ENCODE peak calls at places on chromosome 7, in six cellular contexts. T, W, I, J, O and C are unnamed samples.

GRCh38 chr7:1065263-1066260 is 21.2 kb downstream of the GPR146 start:
- DNase-seq in T (peak), W (peak), I (peak), J (peak), O (peak), C (peak)

GRCh38 chr7:151085329-151085690 is 965 bp upstream of the AGAP3 start:
- DNase-seq in T (no peak), W (no peak), I (peak), J (no peak), O (no peak), C (no peak)

GRCh38 chr7:151601521-151602305 is 82.0 kb upstream of the RHEB start:
- DNase-seq in T (no peak), W (no peak), I (no peak), J (no peak), O (no peak), C (no peak)

GRCh38 chr7:115260381-115260780 is 338.5 kb downstream of the MDFIC start:
- DNase-seq in T (no peak), W (no peak), I (no peak), J (no peak), O (no peak), C (no peak)

GRCh38 chr7:5567810-5568209 is 144.2 kb upstream of the TNRC18 start:
- DNase-seq in T (no peak), W (no peak), I (no peak), J (no peak), O (no peak), C (no peak)

GRCh38 chr7:141366098-141366621 is 185.1 kb upstream of the AGK start:
- DNase-seq in T (peak), W (no peak), I (no peak), J (no peak), O (no peak), C (no peak)

GRCh38 chr7:23254051-23254681 is 7.6 kb downstream of the GPNMB start:
- DNase-seq in T (no peak), W (no peak), I (no peak), J (no peak), O (no peak), C (no peak)

GRCh38 chr7:154546946-154547587 is 455.9 kb downstream of the PAXIP1 start:
- DNase-seq in T (no peak), W (no peak), I (peak), J (no peak), O (no peak), C (no peak)

GRCh38 chr7:25597881-25598456 is 369.7 kb upstream of the NPVF start:
- DNase-seq in T (no peak), W (no peak), I (no peak), J (no peak), O (no peak), C (no peak)

GRCh38 chr7:262251-262572 is 27.8 kb upstream of the FOXL3 start:
- DNase-seq in T (no peak), W (no peak), I (no peak), J (peak), O (no peak), C (peak)

GRCh38 chr7:123580406-123581161 is 21.0 kb upstream of the ASB15 start:
- DNase-seq in T (no peak), W (peak), I (no peak), J (no peak), O (no peak), C (no peak)

GRCh38 chr7:51256244-51256781 is 60.3 kb downstream of the COBL start:
- DNase-seq in T (no peak), W (no peak), I (peak), J (no peak), O (peak), C (no peak)

GRCh38 chr7:33550363-33550762 is 355.0 kb upstream of the BMPER start:
- DNase-seq in T (no peak), W (no peak), I (no peak), J (no peak), O (no peak), C (no peak)

GRCh38 chr7:7157177-7157886 is 25.0 kb upstream of the C1GALT1 start:
- DNase-seq in T (no peak), W (no peak), I (no peak), J (no peak), O (peak), C (no peak)

GRCh38 chr7:151724250-151724915 is 152.5 kb downstream of the PRKAG2 start:
- DNase-seq in T (no peak), W (no peak), I (no peak), J (no peak), O (no peak), C (no peak)

GRCh38 chr7:101125989-101126650 is 784 bp upstream of the SERPINE1 start:
- DNase-seq in T (no peak), W (peak), I (peak), J (no peak), O (peak), C (peak)

GRCh38 chr7:94338921-94339371 is 55.7 kb upstream of the COL1A2 start:
- DNase-seq in T (no peak), W (no peak), I (no peak), J (no peak), O (no peak), C (no peak)

GRCh38 chr7:133081119-133081604 is 728 bp downstream of the CHCHD3 start:
- DNase-seq in T (no peak), W (no peak), I (no peak), J (no peak), O (peak), C (no peak)

GRCh38 chr7:155644971-155645509 is 579 bp downstream of the RBM33 start:
- DNase-seq in T (no peak), W (no peak), I (peak), J (peak), O (peak), C (no peak)

GRCh38 chr7:23214423-23214822 is 32.2 kb upstream of the GPNMB start:
- DNase-seq in T (no peak), W (no peak), I (no peak), J (no peak), O (no peak), C (no peak)

GRCh38 chr7:115226410-115226809 is 304.5 kb downstream of the MDFIC start:
- DNase-seq in T (peak), W (no peak), I (no peak), J (no peak), O (no peak), C (no peak)